ENCODE peak calls at places on chromosomes 13 and 19, in six cellular contexts. T is astrocyte of the spinal cord; U is CD4-positive, CD25-positive, alpha-beta regulatory T cell; F is mesendoderm; E is GM12864; D is H7. J is an unnamed sample.

GRCh38 chr19:34678421-34678820 is 943 bp downstream of the ZNF302 start:
- DNase-seq in T (no peak), U (no peak), F (no peak), E (no peak), D (no peak), J (no peak)

GRCh38 chr13:33676045-33676699 is 141.8 kb upstream of the RFC3 start:
- DNase-seq in T (peak), U (no peak), F (no peak), E (no peak), D (no peak), J (no peak)

GRCh38 chr19:41195675-41196497 is 2.9 kb downstream of the CYP2S1 start:
- DNase-seq in T (no peak), U (no peak), F (no peak), E (no peak), D (no peak), J (no peak)

GRCh38 chr19:14116918-14117578 is 514 bp downstream of the PRKACA start:
- DNase-seq in T (no peak), U (no peak), F (no peak), E (no peak), D (peak), J (no peak)

GRCh38 chr19:58275564-58275963 is 3.2 kb upstream of the ZNF8 start:
- DNase-seq in T (no peak), U (no peak), F (no peak), E (no peak), D (no peak), J (no peak)

GRCh38 chr19:12886943-12887747 is at the start of gene KLF1:
- DNase-seq in T (no peak), U (no peak), F (no peak), E (no peak), D (no peak), J (no peak)

GRCh38 chr13:99956473-99957349 is 14.9 kb downstream of the ZIC5 start:
- DNase-seq in T (no peak), U (no peak), F (peak), E (no peak), D (peak), J (no peak)

GRCh38 chr13:45811891-45812583 is 39.5 kb downstream of the SIAH3 start:
- DNase-seq in T (no peak), U (no peak), F (no peak), E (no peak), D (no peak), J (no peak)

GRCh38 chr19:42857544-42857867 is 22.0 kb downstream of the PSG1 start:
- DNase-seq in T (no peak), U (no peak), F (no peak), E (no peak), D (no peak), J (no peak)

GRCh38 chr13:113777311-113778260 is 18.6 kb downstream of the TMEM255B start:
- DNase-seq in T (peak), U (no peak), F (peak), E (no peak), D (peak), J (no peak)

GRCh38 chr13:28716511-28716910 is 2.3 kb downstream of the SLC46A3 start:
- DNase-seq in T (peak), U (no peak), F (peak), E (no peak), D (no peak), J (no peak)

GRCh38 chr13:40468227-40468838 is 198.1 kb downstream of the FOXO1 start:
- DNase-seq in T (no peak), U (no peak), F (no peak), E (no peak), D (no peak), J (no peak)

GRCh38 chr19:15404780-15405211 is 14.0 kb downstream of the AKAP8L start:
- DNase-seq in T (no peak), U (no peak), F (no peak), E (no peak), D (no peak), J (no peak)

GRCh38 chr13:29379281-29379680 is 216.2 kb downstream of the SLC7A1 start:
- DNase-seq in T (no peak), U (no peak), F (no peak), E (no peak), D (no peak), J (no peak)

GRCh38 chr13:98657506-98658085 is 80.7 kb upstream of the STK24 start:
- DNase-seq in T (no peak), U (no peak), F (no peak), E (no peak), D (no peak), J (no peak)

GRCh38 chr19:3708207-3708931 is at the start of gene TJP3:
- DNase-seq in T (no peak), U (no peak), F (no peak), E (no peak), D (peak), J (no peak)

GRCh38 chr13:74987124-74987690 is 494.8 kb downstream of the TBC1D4 start:
- DNase-seq in T (no peak), U (no peak), F (no peak), E (no peak), D (no peak), J (no peak)

GRCh38 chr19:49770529-49770928 is 3.7 kb downstream of the AP2A1 start:
- DNase-seq in T (no peak), U (no peak), F (no peak), E (no peak), D (no peak), J (no peak)

GRCh38 chr19:49767380-49767779 is 579 bp downstream of the AP2A1 start:
- DNase-seq in T (peak), U (no peak), F (peak), E (no peak), D (peak), J (no peak)

GRCh38 chr19:49766938-49767315 is at the start of gene AP2A1:
- DNase-seq in T (no peak), U (no peak), F (no peak), E (no peak), D (no peak), J (no peak)

GRCh38 chr19:49766007-49766937 is 529 bp upstream of the AP2A1 start:
- DNase-seq in T (peak), U (peak), F (peak), E (peak), D (peak), J (peak)

GRCh38 chr19:49767967-49768581 is 1.3 kb downstream of the AP2A1 start:
- DNase-seq in T (no peak), U (no peak), F (no peak), E (no peak), D (no peak), J (no peak)
- H3K4me3 ChIP-seq in T (peak), U (peak), F (no peak), E (peak), D (peak), J (no peak)

GRCh38 chr19:2624537-2625091 is 77.9 kb downstream of the GNG7 start:
- DNase-seq in T (no peak), U (no peak), F (peak), E (no peak), D (peak), J (peak)
- H3K4me3 ChIP-seq in T (no peak), U (no peak), F (no peak), E (no peak), D (no peak), J (no peak)

GRCh38 chr13:44244288-44244687 is 129.3 kb upstream of the SERP2 start:
- DNase-seq in T (peak), U (no peak), F (no peak), E (no peak), D (no peak), J (no peak)

GRCh38 chr13:44252938-44253337 is 120.7 kb upstream of the SERP2 start:
- DNase-seq in T (no peak), U (no peak), F (no peak), E (no peak), D (no peak), J (no peak)

GRCh38 chr13:44249439-44249838 is 124.2 kb upstream of the SERP2 start:
- DNase-seq in T (peak), U (no peak), F (peak), E (no peak), D (no peak), J (no peak)
- H3K4me3 ChIP-seq in T (no peak), U (no peak), F (no peak), E (no peak), D (no peak), J (no peak)

DNA sequence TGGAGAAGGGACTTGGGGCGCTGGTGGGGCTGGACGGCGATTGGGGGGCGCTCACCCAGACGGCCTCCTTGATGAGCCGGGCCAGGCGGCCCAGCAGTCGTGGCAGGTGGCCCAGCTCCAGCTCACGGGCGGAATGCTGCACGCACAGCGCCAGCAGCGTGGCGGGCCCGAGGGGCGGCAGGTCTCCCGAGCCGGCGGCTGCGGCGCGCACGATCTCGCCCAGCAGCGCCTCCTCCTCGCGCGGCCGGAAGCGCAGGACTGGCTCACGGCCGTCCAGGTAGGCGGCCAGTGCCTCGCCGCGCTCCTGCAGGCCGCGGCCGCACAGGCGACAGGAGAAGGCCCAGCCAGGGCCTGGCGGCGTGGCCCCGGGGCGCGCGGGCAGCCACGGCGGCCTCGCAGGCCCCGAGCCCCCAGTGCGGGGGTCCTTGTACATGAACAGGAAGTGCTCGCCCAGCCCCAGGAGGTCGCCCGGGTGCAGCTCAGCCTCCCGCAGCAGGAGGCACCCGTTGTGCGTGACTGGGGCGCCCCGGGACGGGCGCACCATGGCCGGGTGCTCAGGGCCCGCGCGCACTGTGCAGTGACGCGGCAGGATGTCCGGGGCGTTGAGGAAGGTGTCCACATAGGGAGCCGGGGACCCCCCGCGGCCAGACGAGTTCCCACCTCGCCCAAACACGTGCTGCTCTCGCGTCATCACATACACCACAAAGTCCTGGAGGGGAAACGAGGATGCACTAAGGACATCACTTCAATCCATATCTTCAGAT is 9.5 kb upstream of the MAMSTR start:
- DNase-seq in T (no peak), U (no peak), F (peak), E (no peak), D (peak), J (no peak)
- H3K4me3 ChIP-seq in T (no peak), U (no peak), F (no peak), E (no peak), D (peak), J (no peak)

GRCh38 chr19:17078920-17079709 is 3.5 kb downstream of the MYO9B start:
- DNase-seq in T (peak), U (no peak), F (peak), E (no peak), D (no peak), J (no peak)

GRCh38 chr19:17081672-17082630 is 6.4 kb downstream of the MYO9B start:
- DNase-seq in T (no peak), U (no peak), F (peak), E (no peak), D (no peak), J (no peak)

GRCh38 chr19:17080441-17080803 is 4.8 kb downstream of the MYO9B start:
- DNase-seq in T (no peak), U (no peak), F (no peak), E (no peak), D (no peak), J (no peak)

GRCh38 chr19:17078038-17078919 is 2.7 kb downstream of the MYO9B start:
- DNase-seq in T (no peak), U (no peak), F (peak), E (no peak), D (no peak), J (no peak)

DNA sequence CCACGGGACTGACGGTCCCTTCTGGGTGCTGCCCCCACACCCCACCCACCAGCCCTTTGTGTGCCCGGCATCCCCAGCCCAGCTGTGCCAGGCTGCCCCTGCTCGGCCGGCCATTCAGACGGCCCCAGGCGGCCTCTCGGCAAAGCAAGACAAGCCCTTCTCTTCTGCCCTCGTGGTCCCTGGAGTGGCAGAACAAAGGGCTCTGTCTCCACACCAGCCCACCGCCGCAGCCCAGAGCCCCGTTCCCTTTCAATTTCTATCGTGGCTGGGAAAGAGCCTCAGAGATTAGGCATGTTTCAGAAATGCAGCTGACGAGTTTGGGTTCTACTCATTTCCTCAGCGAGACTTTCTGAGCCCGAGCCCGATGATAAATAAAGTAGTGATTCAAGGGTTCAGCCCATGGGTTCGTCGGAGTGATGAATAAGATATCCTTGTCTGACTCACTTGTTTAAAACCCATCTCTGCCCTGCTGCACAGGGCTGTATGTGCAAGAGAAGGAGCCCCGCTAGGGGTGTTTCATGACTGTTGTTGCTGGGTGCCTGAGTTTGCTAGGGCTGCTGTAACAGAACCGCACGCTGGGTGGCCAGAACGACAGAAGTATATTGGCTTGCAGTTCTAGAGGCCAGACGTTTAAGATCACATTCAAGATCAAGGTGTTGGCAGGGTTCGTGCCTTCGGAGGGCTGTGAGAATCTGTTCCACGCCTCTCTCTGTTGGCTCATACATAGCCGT is 4.3 kb downstream of the MYO9B start:
- DNase-seq in T (peak), U (peak), F (no peak), E (peak), D (peak), J (peak)
- H3K4me3 ChIP-seq in T (peak), U (peak), F (no peak), E (peak), D (no peak), J (no peak)

GRCh38 chr19:35853038-35853756 is 893 bp upstream of the NPHS1 start:
- DNase-seq in T (no peak), U (no peak), F (no peak), E (no peak), D (no peak), J (no peak)

GRCh38 chr19:35859414-35859813 is 2.7 kb downstream of the KIRREL2 start:
- DNase-seq in T (no peak), U (no peak), F (no peak), E (no peak), D (no peak), J (no peak)

GRCh38 chr19:35856001-35856400 is 710 bp upstream of the KIRREL2 start:
- DNase-seq in T (no peak), U (no peak), F (no peak), E (no peak), D (peak), J (no peak)

GRCh38 chr19:35858311-35858710 is 1.6 kb downstream of the KIRREL2 start:
- DNase-seq in T (no peak), U (no peak), F (no peak), E (no peak), D (no peak), J (no peak)

DNA sequence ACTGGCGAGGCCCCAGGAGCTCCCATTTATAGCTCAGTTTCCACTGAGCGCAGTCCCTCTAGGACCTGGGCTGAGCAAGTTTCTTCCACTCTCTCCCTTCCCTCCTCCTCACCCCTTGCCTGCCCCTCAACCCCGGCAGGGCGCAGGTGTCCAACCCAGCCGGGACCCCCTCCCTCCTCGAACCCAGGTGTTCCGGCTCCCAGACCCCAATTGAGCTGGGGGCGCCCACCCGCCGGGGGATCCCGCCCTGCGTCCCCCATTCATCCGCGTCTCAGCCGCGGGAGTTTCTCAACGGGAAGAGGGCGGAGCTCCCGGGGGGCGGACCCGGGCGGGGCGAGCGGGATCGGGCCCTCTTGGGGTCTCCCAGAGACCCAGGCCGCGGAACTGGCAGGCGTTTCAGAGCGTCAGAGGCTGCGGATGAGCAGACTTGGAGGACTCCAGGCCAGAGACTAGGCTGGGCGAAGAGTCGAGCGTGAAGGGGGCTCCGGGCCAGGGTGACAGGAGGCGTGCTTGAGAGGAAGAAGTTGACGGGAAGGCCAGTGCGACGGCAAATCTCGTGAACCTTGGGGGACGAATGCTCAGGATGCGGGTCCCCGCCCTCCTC is at the start of gene KIRREL2:
- DNase-seq in T (no peak), U (no peak), F (peak), E (no peak), D (peak), J (no peak)
- H3K4me3 ChIP-seq in T (peak), U (peak), F (peak), E (peak), D (peak), J (no peak)

DNA sequence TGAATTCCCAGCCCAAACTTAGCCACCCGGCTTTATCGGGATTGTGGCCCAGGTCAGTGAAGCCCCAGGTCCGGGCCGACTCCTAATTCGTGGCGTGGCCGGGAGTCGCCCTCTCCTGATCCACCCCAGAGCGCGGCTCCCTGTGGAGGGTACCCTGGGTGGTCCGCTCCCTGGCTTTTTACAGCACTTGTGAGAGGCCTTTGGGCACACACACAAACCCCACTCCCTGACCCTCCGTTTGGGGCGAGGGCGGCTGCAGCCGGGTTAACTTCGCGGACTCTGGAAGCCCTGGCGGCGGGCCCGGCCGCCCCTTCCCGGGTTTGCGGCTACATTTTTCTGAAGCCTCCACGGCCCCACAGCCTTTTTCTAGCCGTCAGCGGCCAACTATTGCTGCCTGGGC is 56.5 kb downstream of the ZNF568 start:
- DNase-seq in T (no peak), U (no peak), F (peak), E (no peak), D (peak), J (no peak)
- H3K4me3 ChIP-seq in T (peak), U (peak), F (no peak), E (peak), D (no peak), J (peak)